ENCODE peak calls at places on chromosomes 13 and 19, in five cellular contexts. M, A, D, N and W are unnamed samples.

GRCh38 chr13:40518481-40518882 is 148.0 kb downstream of the FOXO1 start:
- DNase-seq in M (no peak), A (no peak), D (no peak), N (no peak), W (no peak)

GRCh38 chr13:109700176-109700575 is 86.2 kb downstream of the IRS2 start:
- DNase-seq in M (peak; percentile 95), A (peak; percentile 66), D (peak; percentile 45), N (peak; percentile 78), W (peak; percentile 85)

GRCh38 chr19:9128171-9128570 is 1.4 kb upstream of the OR7G3 start:
- DNase-seq in M (peak; percentile 70), A (no peak), D (no peak), N (no peak), W (no peak)

GRCh38 chr13:99390601-99391000 is 83.4 kb upstream of the GPR183 start:
- DNase-seq in M (no peak), A (no peak), D (no peak), N (no peak), W (no peak)

GRCh38 chr19:54684537-54684936 is 21.8 kb downstream of the LILRB4 start:
- DNase-seq in M (peak; percentile 2), A (no peak), D (no peak), N (no peak), W (no peak)

GRCh38 chr13:28528848-28529247 is 33.9 kb upstream of the FLT1 start:
- DNase-seq in M (no peak), A (no peak), D (no peak), N (no peak), W (no peak)

GRCh38 chr19:54530866-54531265 is 28.2 kb downstream of the LAIR2 start:
- DNase-seq in M (no peak), A (no peak), D (no peak), N (no peak), W (no peak)

GRCh38 chr13:112760440-112760839 is 70.6 kb downstream of the ATP11A start:
- DNase-seq in M (no peak), A (no peak), D (no peak), N (no peak), W (no peak)

GRCh38 chr13:113526466-113527220 is 36.1 kb upstream of the DCUN1D2 start:
- DNase-seq in M (no peak), A (no peak), D (no peak), N (no peak), W (no peak)

GRCh38 chr19:50362656-50363424 is 2.6 kb downstream of the NAPSA start:
- DNase-seq in M (no peak), A (no peak), D (no peak), N (no peak), W (no peak)

GRCh38 chr13:73025212-73026012 is 33.4 kb upstream of the KLF5 start:
- DNase-seq in M (peak; percentile 12), A (no peak), D (no peak), N (no peak), W (no peak)

GRCh38 chr13:43044720-43045301 is 21.4 kb downstream of the DNAJC15 start:
- DNase-seq in M (no peak), A (no peak), D (no peak), N (no peak), W (no peak)

GRCh38 chr19:31338069-31338767 is 11.0 kb downstream of the TSHZ3 start:
- DNase-seq in M (peak; percentile 94), A (peak; percentile 14), D (no peak), N (peak; percentile 72), W (peak; percentile 69)

GRCh38 chr13:101556676-101557121 is 104.2 kb downstream of the ITGBL1 start:
- DNase-seq in M (no peak), A (no peak), D (no peak), N (peak; percentile 51), W (no peak)

GRCh38 chr13:73140804-73141203 is 82.0 kb downstream of the KLF5 start:
- DNase-seq in M (no peak), A (no peak), D (no peak), N (no peak), W (no peak)

GRCh38 chr13:104962411-104962810 is 1573.1 kb downstream of the EFNB2 start:
- DNase-seq in M (no peak), A (no peak), D (no peak), N (no peak), W (no peak)

GRCh38 chr13:21670006-21670882 is 629 bp upstream of the FGF9 start:
- DNase-seq in M (peak; percentile 46), A (peak; percentile 90), D (no peak), N (peak; percentile 66), W (peak; percentile 66)

GRCh38 chr13:79612604-79613003 is 131.6 kb downstream of the NDFIP2 start:
- DNase-seq in M (no peak), A (no peak), D (no peak), N (no peak), W (no peak)

GRCh38 chr13:81597101-81597500 is 1256.2 kb upstream of the SPRY2 start:
- DNase-seq in M (no peak), A (no peak), D (no peak), N (no peak), W (no peak)

GRCh38 chr19:15337202-15337601 is 4.9 kb upstream of the BRD4 start:
- DNase-seq in M (peak; percentile 38), A (no peak), D (no peak), N (no peak), W (no peak)

GRCh38 chr19:12784394-12784870 is 6.9 kb upstream of the JUNB start:
- DNase-seq in M (no peak), A (no peak), D (no peak), N (no peak), W (no peak)

GRCh38 chr13:36369268-36370107 is 23.3 kb upstream of the SPART start:
- DNase-seq in M (peak; percentile 78), A (no peak), D (no peak), N (no peak), W (no peak)

GRCh38 chr13:109333893-109334651 is 452.3 kb downstream of the IRS2 start:
- DNase-seq in M (no peak), A (no peak), D (no peak), N (no peak), W (no peak)

DNA sequence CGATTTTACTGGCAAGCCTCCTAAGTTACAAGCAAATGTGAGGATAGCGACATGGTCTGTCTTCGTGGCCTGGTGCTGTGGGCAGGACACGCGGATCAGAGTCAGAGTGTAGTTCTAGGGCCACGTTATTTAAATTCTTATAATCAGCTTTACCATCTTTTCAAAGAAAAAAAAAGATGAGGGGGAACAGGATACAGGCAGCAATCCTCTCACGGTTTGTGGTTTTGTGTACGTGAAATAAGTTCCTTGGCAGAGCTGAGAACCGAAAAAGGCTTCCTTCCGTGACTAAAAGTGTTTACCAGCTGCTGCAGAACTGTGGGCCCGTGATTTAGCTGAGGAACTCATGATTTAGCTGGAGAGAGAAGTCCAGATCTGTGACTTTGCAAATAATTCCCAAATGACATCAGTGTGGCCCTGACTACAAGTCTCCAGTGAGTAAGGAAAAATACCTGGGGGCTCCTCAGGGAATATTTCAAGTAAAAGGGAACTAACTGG is 27.2 kb downstream of the RCBTB2 start:
- DNase-seq in M (no peak), A (no peak), D (no peak), N (no peak), W (peak; percentile 69)
- H3K4me3 ChIP-seq in M (no peak overlapping the region), A (no peak overlapping the region), D (no peak overlapping the region), N (peak overlapping the region; percentile 9), W (no peak overlapping the region)

DNA sequence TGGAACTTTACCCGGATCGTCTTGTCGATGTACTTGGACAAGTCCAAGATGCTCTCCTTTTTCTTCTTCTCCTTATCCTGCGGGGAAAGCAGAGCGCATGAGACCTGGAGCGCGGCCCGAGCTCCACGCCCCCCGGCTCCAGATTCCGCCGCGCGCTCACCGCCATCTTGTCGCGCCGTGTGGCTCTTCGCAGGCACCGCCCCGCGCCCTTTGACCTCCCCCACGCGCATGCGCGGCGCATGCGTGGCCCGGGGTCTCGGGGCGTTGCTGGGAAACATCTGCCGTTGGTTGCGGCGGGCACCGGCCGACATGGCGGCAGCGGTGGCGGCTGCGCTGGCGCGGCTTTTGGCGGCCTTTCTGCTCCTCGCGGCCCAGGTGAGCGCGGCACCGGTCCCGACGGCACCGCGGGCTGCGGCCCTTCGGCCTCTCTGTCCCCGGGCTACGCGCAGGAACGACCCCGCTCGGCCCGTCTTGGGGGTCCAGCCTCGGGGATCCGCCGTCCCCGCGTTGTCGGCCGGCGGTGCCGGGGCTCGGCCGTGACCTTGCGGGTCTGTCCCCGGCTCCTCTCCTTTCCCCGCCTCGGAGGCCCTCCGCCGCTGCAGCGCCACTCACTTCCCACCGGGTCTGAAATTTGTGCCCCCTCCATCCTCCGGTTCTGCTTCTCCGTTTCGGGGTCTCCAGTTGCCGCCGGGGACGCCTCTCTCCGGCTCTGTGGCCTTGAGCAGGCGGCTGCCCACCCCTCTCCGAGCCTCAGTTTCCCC is at the start of the genes LSM7 and SPPL2B:
- DNase-seq in M (peak; percentile 91), A (peak; percentile 100), D (peak; percentile 89), N (peak; percentile 96), W (peak; percentile 94)
- TF ChIP-seq CTCF in M (no peak), A (no peak), D (no peak), N (no peak), W (no peak)

DNA sequence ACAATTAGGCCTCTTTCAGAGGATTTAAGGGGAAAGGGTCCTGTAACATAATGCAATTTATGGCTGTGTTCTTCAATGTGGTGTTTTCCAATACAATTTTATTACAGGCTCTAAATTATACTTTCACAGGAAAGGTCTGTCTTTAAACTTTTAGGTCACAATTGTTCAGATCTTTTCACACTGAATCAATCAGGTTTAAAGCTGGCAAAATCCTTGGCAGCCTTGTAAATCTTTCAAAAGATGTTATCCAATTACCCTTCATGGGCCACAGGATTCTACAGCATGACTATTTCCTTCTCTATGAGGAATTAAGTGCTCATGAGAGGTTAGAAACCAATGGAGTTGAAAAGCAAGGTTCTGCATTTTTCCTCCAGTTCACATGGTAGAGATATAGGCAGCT is 211.5 kb upstream of the MIR17HG start:
- DNase-seq in M (no peak), A (no peak), D (no peak), N (no peak), W (no peak)
- H3K4me1 ChIP-seq in M (peaks cover 7% of the 10 kb centered on the region), A (no peaks in the 10 kb centered on the region), D (no peaks in the 10 kb centered on the region), N (no peaks in the 10 kb centered on the region), W (no peaks in the 10 kb centered on the region)

GRCh38 chr19:18308051-18308947 is 14.6 kb downstream of the LSM4 start:
- DNase-seq in M (no peak), A (peak; percentile 55), D (no peak), N (no peak), W (no peak)

GRCh38 chr19:18306209-18306902 is 16.5 kb downstream of the LSM4 start:
- DNase-seq in M (no peak), A (no peak), D (no peak), N (no peak), W (no peak)

GRCh38 chr19:18308948-18309325 is 13.9 kb downstream of the LSM4 start:
- DNase-seq in M (no peak), A (no peak), D (no peak), N (no peak), W (no peak)

GRCh38 chr19:18304496-18305312 is 18.2 kb downstream of the LSM4 start:
- DNase-seq in M (peak; percentile 89), A (peak; percentile 92), D (peak; percentile 75), N (peak; percentile 94), W (peak; percentile 93)

DNA sequence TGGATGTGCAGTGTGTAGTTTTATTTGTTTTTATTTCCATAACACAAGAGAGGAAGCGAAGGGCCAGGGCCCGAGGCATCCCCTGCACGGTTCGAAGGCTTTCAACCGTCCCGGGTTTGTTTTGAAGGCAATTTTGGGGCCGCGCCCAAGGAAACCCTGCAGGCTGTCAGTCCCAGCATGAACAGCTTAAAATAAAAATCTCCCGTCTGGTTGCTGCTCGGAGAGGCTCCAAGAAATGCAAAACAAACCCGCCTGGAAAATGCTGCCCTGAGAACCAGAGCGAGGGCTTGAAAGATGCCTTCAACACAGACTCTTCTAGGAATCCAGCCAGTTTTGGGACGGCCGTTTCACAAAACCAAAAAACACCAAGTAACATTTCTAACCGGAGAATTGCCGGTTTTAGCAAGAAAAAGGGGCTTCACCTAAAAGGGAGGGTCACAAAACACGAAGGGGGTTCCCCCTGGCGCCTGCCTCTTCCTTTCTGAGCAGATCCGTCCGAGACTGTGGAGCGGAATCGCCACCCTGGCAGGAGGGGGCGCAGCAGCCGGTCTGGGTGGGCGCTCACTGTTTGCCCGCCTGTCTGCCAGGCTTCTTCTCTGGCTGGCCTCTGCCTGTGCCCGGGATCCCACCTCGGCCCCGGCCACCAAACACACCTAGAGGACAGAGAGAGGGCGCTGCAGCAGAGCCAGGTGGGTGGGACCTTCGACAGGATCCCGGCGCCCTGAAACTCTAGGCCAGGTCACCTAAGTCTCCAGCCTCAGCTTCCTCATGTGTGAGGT is 15.8 kb downstream of the LSM4 start:
- DNase-seq in M (no peak), A (peak; percentile 65), D (no peak), N (no peak), W (no peak)
- H3K4me3 ChIP-seq in M (no peak overlapping the region), A (no peak overlapping the region), D (no peak overlapping the region), N (no peak overlapping the region), W (no peak overlapping the region)